ENCODE peak calls at places on chromosomes 11 and 22, in ten cellular contexts. One of them, this sample, is unnamed.

GRCh38 chr11:9765320-9766101 is 101.6 kb downstream of the SWAP70 start:
- DNase-seq in ovary: peak; percentile 65
- DNase-seq in lower leg skin: no peak
- DNase-seq in GM12864: no peak
- DNase-seq in fibroblast of the aortic adventitia: peak; percentile 92
- DNase-seq in transverse colon: no peak
- DNase-seq in GM23338: peak; percentile 64
- DNase-seq in tibial artery: peak; percentile 41
- DNase-seq in CD8-positive, alpha-beta T cell: no peak
- DNase-seq in epithelial cell of esophagus: no peak
- DNase-seq in this sample: peak; percentile 93

GRCh38 chr11:118900535-118901384 is 17.1 kb downstream of the CXCR5 start:
- DNase-seq in ovary: peak; percentile 21
- DNase-seq in lower leg skin: no peak
- DNase-seq in GM12864: no peak
- DNase-seq in fibroblast of the aortic adventitia: no peak
- DNase-seq in transverse colon: no peak
- DNase-seq in GM23338: no peak
- DNase-seq in tibial artery: no peak
- DNase-seq in CD8-positive, alpha-beta T cell: no peak
- DNase-seq in epithelial cell of esophagus: no peak
- DNase-seq in this sample: no peak

GRCh38 chr11:68340784-68341556 is 28.6 kb downstream of the LRP5 start:
- DNase-seq in ovary: no peak
- DNase-seq in lower leg skin: no peak
- DNase-seq in GM12864: no peak
- DNase-seq in fibroblast of the aortic adventitia: peak; percentile 11
- DNase-seq in transverse colon: no peak
- DNase-seq in GM23338: no peak
- DNase-seq in tibial artery: no peak
- DNase-seq in CD8-positive, alpha-beta T cell: no peak
- DNase-seq in epithelial cell of esophagus: peak; percentile 51
- DNase-seq in this sample: no peak

GRCh38 chr22:38501797-38502672 is 4.1 kb downstream of the DDX17 start:
- DNase-seq in ovary: no peak
- DNase-seq in lower leg skin: no peak
- DNase-seq in GM12864: no peak
- DNase-seq in fibroblast of the aortic adventitia: no peak
- DNase-seq in transverse colon: no peak
- DNase-seq in GM23338: no peak
- DNase-seq in tibial artery: no peak
- DNase-seq in CD8-positive, alpha-beta T cell: no peak
- DNase-seq in epithelial cell of esophagus: no peak
- DNase-seq in this sample: no peak

GRCh38 chr11:92480519-92480918 is 255.9 kb downstream of the FAT3 start:
- DNase-seq in ovary: no peak
- DNase-seq in lower leg skin: no peak
- DNase-seq in GM12864: no peak
- DNase-seq in fibroblast of the aortic adventitia: no peak
- DNase-seq in transverse colon: no peak
- DNase-seq in GM23338: no peak
- DNase-seq in tibial artery: no peak
- DNase-seq in CD8-positive, alpha-beta T cell: no peak
- DNase-seq in epithelial cell of esophagus: peak; percentile 14
- DNase-seq in this sample: peak; percentile 2

GRCh38 chr11:59011672-59012071 is 72.4 kb downstream of the GLYATL1 start:
- DNase-seq in ovary: no peak
- DNase-seq in lower leg skin: no peak
- DNase-seq in GM12864: no peak
- DNase-seq in fibroblast of the aortic adventitia: no peak
- DNase-seq in transverse colon: no peak
- DNase-seq in GM23338: peak; percentile 87
- DNase-seq in tibial artery: no peak
- DNase-seq in CD8-positive, alpha-beta T cell: no peak
- DNase-seq in epithelial cell of esophagus: no peak
- DNase-seq in this sample: no peak

GRCh38 chr11:84947970-84948600 is 679.1 kb downstream of the DLG2 start:
- DNase-seq in ovary: no peak
- DNase-seq in lower leg skin: no peak
- DNase-seq in GM12864: no peak
- DNase-seq in fibroblast of the aortic adventitia: peak; percentile 7
- DNase-seq in transverse colon: no peak
- DNase-seq in GM23338: peak; percentile 49
- DNase-seq in tibial artery: no peak
- DNase-seq in CD8-positive, alpha-beta T cell: no peak
- DNase-seq in epithelial cell of esophagus: peak; percentile 39
- DNase-seq in this sample: peak; percentile 2

GRCh38 chr11:64500176-64501013 is 90.6 kb upstream of the SLC22A12 start:
- DNase-seq in ovary: no peak
- DNase-seq in lower leg skin: no peak
- DNase-seq in GM12864: no peak
- DNase-seq in fibroblast of the aortic adventitia: no peak
- DNase-seq in transverse colon: no peak
- DNase-seq in GM23338: no peak
- DNase-seq in tibial artery: no peak
- DNase-seq in CD8-positive, alpha-beta T cell: no peak
- DNase-seq in epithelial cell of esophagus: no peak
- DNase-seq in this sample: no peak

GRCh38 chr11:125464266-125464662 is 31.8 kb downstream of the FEZ1 start:
- DNase-seq in ovary: no peak
- DNase-seq in lower leg skin: no peak
- DNase-seq in GM12864: no peak
- DNase-seq in fibroblast of the aortic adventitia: peak; percentile 28
- DNase-seq in transverse colon: no peak
- DNase-seq in GM23338: no peak
- DNase-seq in tibial artery: no peak
- DNase-seq in CD8-positive, alpha-beta T cell: no peak
- DNase-seq in epithelial cell of esophagus: peak; percentile 72
- DNase-seq in this sample: peak; percentile 62

GRCh38 chr11:45142241-45142885 is 4.1 kb upstream of the PRDM11 start:
- DNase-seq in ovary: no peak
- DNase-seq in lower leg skin: no peak
- DNase-seq in GM12864: no peak
- DNase-seq in fibroblast of the aortic adventitia: peak; percentile 17
- DNase-seq in transverse colon: no peak
- DNase-seq in GM23338: no peak
- DNase-seq in tibial artery: no peak
- DNase-seq in CD8-positive, alpha-beta T cell: peak; percentile 34
- DNase-seq in epithelial cell of esophagus: peak; percentile 26
- DNase-seq in this sample: peak; percentile 25

GRCh38 chr11:61783717-61784505 is 8.5 kb downstream of the TMEM258 start:
- DNase-seq in ovary: no peak
- DNase-seq in lower leg skin: no peak
- DNase-seq in GM12864: no peak
- DNase-seq in fibroblast of the aortic adventitia: no peak
- DNase-seq in transverse colon: no peak
- DNase-seq in GM23338: no peak
- DNase-seq in tibial artery: no peak
- DNase-seq in CD8-positive, alpha-beta T cell: no peak
- DNase-seq in epithelial cell of esophagus: no peak
- DNase-seq in this sample: peak; percentile 56

GRCh38 chr11:65380460-65381126 is 1.9 kb downstream of the SLC25A45 start:
- DNase-seq in ovary: no peak
- DNase-seq in lower leg skin: no peak
- DNase-seq in GM12864: no peak
- DNase-seq in fibroblast of the aortic adventitia: no peak
- DNase-seq in transverse colon: peak; percentile 55
- DNase-seq in GM23338: peak; percentile 48
- DNase-seq in tibial artery: no peak
- DNase-seq in CD8-positive, alpha-beta T cell: no peak
- DNase-seq in epithelial cell of esophagus: no peak
- DNase-seq in this sample: no peak

GRCh38 chr11:80586464-80586863 is 1145.6 kb upstream of the TENM4 start:
- DNase-seq in ovary: no peak
- DNase-seq in lower leg skin: no peak
- DNase-seq in GM12864: no peak
- DNase-seq in fibroblast of the aortic adventitia: peak; percentile 27
- DNase-seq in transverse colon: no peak
- DNase-seq in GM23338: no peak
- DNase-seq in tibial artery: no peak
- DNase-seq in CD8-positive, alpha-beta T cell: no peak
- DNase-seq in epithelial cell of esophagus: peak; percentile 42
- DNase-seq in this sample: no peak

GRCh38 chr11:113615098-113615497 is 91.0 kb downstream of the TMPRSS5 start:
- DNase-seq in ovary: no peak
- DNase-seq in lower leg skin: no peak
- DNase-seq in GM12864: no peak
- DNase-seq in fibroblast of the aortic adventitia: no peak
- DNase-seq in transverse colon: no peak
- DNase-seq in GM23338: peak; percentile 46
- DNase-seq in tibial artery: no peak
- DNase-seq in CD8-positive, alpha-beta T cell: no peak
- DNase-seq in epithelial cell of esophagus: no peak
- DNase-seq in this sample: no peak

GRCh38 chr22:31241936-31242335 is 29.8 kb downstream of the LIMK2 start:
- DNase-seq in ovary: no peak
- DNase-seq in lower leg skin: no peak
- DNase-seq in GM12864: no peak
- DNase-seq in fibroblast of the aortic adventitia: peak; percentile 85
- DNase-seq in transverse colon: no peak
- DNase-seq in GM23338: no peak
- DNase-seq in tibial artery: no peak
- DNase-seq in CD8-positive, alpha-beta T cell: no peak
- DNase-seq in epithelial cell of esophagus: peak; percentile 51
- DNase-seq in this sample: peak; percentile 62
- TF ChIP-seq CTCF in ovary: no peak
- TF ChIP-seq CTCF in lower leg skin: no peak
- TF ChIP-seq CTCF in GM12864: no peak
- TF ChIP-seq CTCF in fibroblast of the aortic adventitia: peak; percentile 59
- TF ChIP-seq CTCF in transverse colon: no peak
- TF ChIP-seq CTCF in GM23338: no peak
- TF ChIP-seq CTCF in tibial artery: no peak
- TF ChIP-seq CTCF in CD8-positive, alpha-beta T cell: no peak
- TF ChIP-seq CTCF in epithelial cell of esophagus: no peak
- TF ChIP-seq CTCF in this sample: peak; percentile 47

GRCh38 chr22:20211997-20212753 is 55.9 kb downstream of the RTN4R start:
- DNase-seq in ovary: peak; percentile 67
- DNase-seq in lower leg skin: no peak
- DNase-seq in GM12864: no peak
- DNase-seq in fibroblast of the aortic adventitia: no peak
- DNase-seq in transverse colon: peak; percentile 57
- DNase-seq in GM23338: no peak
- DNase-seq in tibial artery: no peak
- DNase-seq in CD8-positive, alpha-beta T cell: no peak
- DNase-seq in epithelial cell of esophagus: peak; percentile 44
- DNase-seq in this sample: peak; percentile 12
- H3K4me3 ChIP-seq in ovary: no peak overlapping the region
- H3K4me3 ChIP-seq in lower leg skin: no peak overlapping the region
- H3K4me3 ChIP-seq in GM12864: no peak overlapping the region
- H3K4me3 ChIP-seq in fibroblast of the aortic adventitia: no peak overlapping the region
- H3K4me3 ChIP-seq in transverse colon: no peak overlapping the region
- H3K4me3 ChIP-seq in GM23338: no peak overlapping the region
- H3K4me3 ChIP-seq in tibial artery: no peak overlapping the region
- H3K4me3 ChIP-seq in CD8-positive, alpha-beta T cell: no peak overlapping the region
- H3K4me3 ChIP-seq in epithelial cell of esophagus: no peak overlapping the region
- H3K4me3 ChIP-seq in this sample: no peak overlapping the region

GRCh38 chr11:18005376-18006129 is 7.3 kb downstream of the SERGEF start:
- DNase-seq in ovary: no peak
- DNase-seq in lower leg skin: no peak
- DNase-seq in GM12864: no peak
- DNase-seq in fibroblast of the aortic adventitia: no peak
- DNase-seq in transverse colon: no peak
- DNase-seq in GM23338: no peak
- DNase-seq in tibial artery: no peak
- DNase-seq in CD8-positive, alpha-beta T cell: no peak
- DNase-seq in epithelial cell of esophagus: no peak
- DNase-seq in this sample: no peak

GRCh38 chr11:18001191-18001590 is 11.7 kb downstream of the SERGEF start:
- DNase-seq in ovary: no peak
- DNase-seq in lower leg skin: no peak
- DNase-seq in GM12864: no peak
- DNase-seq in fibroblast of the aortic adventitia: no peak
- DNase-seq in transverse colon: no peak
- DNase-seq in GM23338: no peak
- DNase-seq in tibial artery: no peak
- DNase-seq in CD8-positive, alpha-beta T cell: no peak
- DNase-seq in epithelial cell of esophagus: no peak
- DNase-seq in this sample: no peak

GRCh38 chr11:18000760-18001159 is 12.1 kb downstream of the SERGEF start:
- DNase-seq in ovary: no peak
- DNase-seq in lower leg skin: no peak
- DNase-seq in GM12864: no peak
- DNase-seq in fibroblast of the aortic adventitia: no peak
- DNase-seq in transverse colon: no peak
- DNase-seq in GM23338: no peak
- DNase-seq in tibial artery: no peak
- DNase-seq in CD8-positive, alpha-beta T cell: no peak
- DNase-seq in epithelial cell of esophagus: no peak
- DNase-seq in this sample: no peak
- TF ChIP-seq CTCF in ovary: no peak
- TF ChIP-seq CTCF in lower leg skin: no peak
- TF ChIP-seq CTCF in GM12864: no peak
- TF ChIP-seq CTCF in fibroblast of the aortic adventitia: no peak
- TF ChIP-seq CTCF in transverse colon: no peak
- TF ChIP-seq CTCF in GM23338: no peak
- TF ChIP-seq CTCF in tibial artery: no peak
- TF ChIP-seq CTCF in CD8-positive, alpha-beta T cell: no peak
- TF ChIP-seq CTCF in epithelial cell of esophagus: no peak
- TF ChIP-seq CTCF in this sample: no peak

GRCh38 chr11:72078477-72078876 is 1.9 kb downstream of the NUMA1 start:
- DNase-seq in ovary: no peak
- DNase-seq in lower leg skin: no peak
- DNase-seq in GM12864: no peak
- DNase-seq in fibroblast of the aortic adventitia: peak; percentile 37
- DNase-seq in transverse colon: no peak
- DNase-seq in GM23338: no peak
- DNase-seq in tibial artery: no peak
- DNase-seq in CD8-positive, alpha-beta T cell: no peak
- DNase-seq in epithelial cell of esophagus: peak; percentile 46
- DNase-seq in this sample: no peak
- H3K4me3 ChIP-seq in ovary: no peak overlapping the region
- H3K4me3 ChIP-seq in lower leg skin: no peak overlapping the region
- H3K4me3 ChIP-seq in GM12864: no peak overlapping the region
- H3K4me3 ChIP-seq in fibroblast of the aortic adventitia: peak overlapping the region; percentile 80
- H3K4me3 ChIP-seq in transverse colon: no peak overlapping the region
- H3K4me3 ChIP-seq in GM23338: peak overlapping the region; percentile 80
- H3K4me3 ChIP-seq in tibial artery: no peak overlapping the region
- H3K4me3 ChIP-seq in CD8-positive, alpha-beta T cell: no peak overlapping the region
- H3K4me3 ChIP-seq in epithelial cell of esophagus: peak overlapping the region; percentile 82
- H3K4me3 ChIP-seq in this sample: peak overlapping the region; percentile 62

GRCh38 chr22:50267591-50268390 is 2.4 kb downstream of the MAPK11 start:
- DNase-seq in ovary: peak; percentile 85
- DNase-seq in lower leg skin: peak; percentile 43
- DNase-seq in GM12864: no peak
- DNase-seq in fibroblast of the aortic adventitia: peak; percentile 43
- DNase-seq in transverse colon: peak; percentile 66
- DNase-seq in GM23338: peak; percentile 81
- DNase-seq in tibial artery: no peak
- DNase-seq in CD8-positive, alpha-beta T cell: no peak
- DNase-seq in epithelial cell of esophagus: peak; percentile 80
- DNase-seq in this sample: peak; percentile 52
- TF ChIP-seq CTCF in ovary: no peak
- TF ChIP-seq CTCF in lower leg skin: no peak
- TF ChIP-seq CTCF in GM12864: peak; percentile 10
- TF ChIP-seq CTCF in fibroblast of the aortic adventitia: peak; percentile 18
- TF ChIP-seq CTCF in transverse colon: no peak
- TF ChIP-seq CTCF in GM23338: peak; percentile 14
- TF ChIP-seq CTCF in tibial artery: no peak
- TF ChIP-seq CTCF in CD8-positive, alpha-beta T cell: no peak
- TF ChIP-seq CTCF in epithelial cell of esophagus: no peak
- TF ChIP-seq CTCF in this sample: peak; percentile 8

This sample was measured in fibroblast of pulmonary artery.